ENCODE peak calls at places on chromosomes 6 and 20, in eight cellular contexts. One of them, this sample, is unnamed.

GRCh38 chr6:160078883-160079685 is 42.5 kb upstream of the SLC22A1 start:
- DNase-seq in NCI-H524: no peak
- DNase-seq in pulmonary artery endothelial cell: no peak
- DNase-seq in H54: no peak
- DNase-seq in SHP77 treated with DMSO at 0.1 percent for 48 hours: no peak
- DNase-seq in suprapubic skin: no peak
- DNase-seq in central memory CD4-positive, alpha-beta T cell: no peak
- DNase-seq in GM13977: no peak
- DNase-seq in this sample: no peak

GRCh38 chr6:148723484-148723883 is 23.3 kb upstream of the UST start:
- DNase-seq in NCI-H524: no peak
- DNase-seq in pulmonary artery endothelial cell: no peak
- DNase-seq in H54: no peak
- DNase-seq in SHP77 treated with DMSO at 0.1 percent for 48 hours: no peak
- DNase-seq in suprapubic skin: no peak
- DNase-seq in central memory CD4-positive, alpha-beta T cell: no peak
- DNase-seq in GM13977: no peak
- DNase-seq in this sample: no peak

GRCh38 chr20:219290-220115 is 7.6 kb upstream of the DEFB129 start:
- DNase-seq in NCI-H524: peak
- DNase-seq in pulmonary artery endothelial cell: no peak
- DNase-seq in H54: peak
- DNase-seq in SHP77 treated with DMSO at 0.1 percent for 48 hours: peak
- DNase-seq in suprapubic skin: no peak
- DNase-seq in central memory CD4-positive, alpha-beta T cell: no peak
- DNase-seq in GM13977: peak
- DNase-seq in this sample: peak

GRCh38 chr6:41371992-41372525 is 36.7 kb downstream of the NCR2 start:
- DNase-seq in NCI-H524: peak
- DNase-seq in pulmonary artery endothelial cell: no peak
- DNase-seq in H54: no peak
- DNase-seq in SHP77 treated with DMSO at 0.1 percent for 48 hours: no peak
- DNase-seq in suprapubic skin: no peak
- DNase-seq in central memory CD4-positive, alpha-beta T cell: no peak
- DNase-seq in GM13977: peak
- DNase-seq in this sample: no peak

GRCh38 chr6:119346914-119347313 is 2.6 kb downstream of the MAN1A1 start:
- DNase-seq in NCI-H524: peak
- DNase-seq in pulmonary artery endothelial cell: no peak
- DNase-seq in H54: no peak
- DNase-seq in SHP77 treated with DMSO at 0.1 percent for 48 hours: no peak
- DNase-seq in suprapubic skin: no peak
- DNase-seq in central memory CD4-positive, alpha-beta T cell: no peak
- DNase-seq in GM13977: no peak
- DNase-seq in this sample: no peak

GRCh38 chr6:44265003-44265842 is at the start of gene NFKBIE:
- DNase-seq in NCI-H524: peak
- DNase-seq in pulmonary artery endothelial cell: peak
- DNase-seq in H54: peak
- DNase-seq in SHP77 treated with DMSO at 0.1 percent for 48 hours: peak
- DNase-seq in suprapubic skin: peak
- DNase-seq in central memory CD4-positive, alpha-beta T cell: peak
- DNase-seq in GM13977: peak
- DNase-seq in this sample: peak

GRCh38 chr20:32993484-32994050 is 10.7 kb downstream of the SUN5 start:
- DNase-seq in NCI-H524: no peak
- DNase-seq in pulmonary artery endothelial cell: no peak
- DNase-seq in H54: no peak
- DNase-seq in SHP77 treated with DMSO at 0.1 percent for 48 hours: no peak
- DNase-seq in suprapubic skin: no peak
- DNase-seq in central memory CD4-positive, alpha-beta T cell: no peak
- DNase-seq in GM13977: no peak
- DNase-seq in this sample: no peak

GRCh38 chr6:24836116-24836515 is 37.4 kb upstream of the ARMH2 start:
- DNase-seq in NCI-H524: no peak
- DNase-seq in pulmonary artery endothelial cell: no peak
- DNase-seq in H54: no peak
- DNase-seq in SHP77 treated with DMSO at 0.1 percent for 48 hours: no peak
- DNase-seq in suprapubic skin: no peak
- DNase-seq in central memory CD4-positive, alpha-beta T cell: no peak
- DNase-seq in GM13977: no peak
- DNase-seq in this sample: no peak

GRCh38 chr6:25883991-25884390 is 9.9 kb upstream of the SLC17A3 start:
- DNase-seq in NCI-H524: no peak
- DNase-seq in pulmonary artery endothelial cell: no peak
- DNase-seq in H54: peak
- DNase-seq in SHP77 treated with DMSO at 0.1 percent for 48 hours: no peak
- DNase-seq in suprapubic skin: no peak
- DNase-seq in central memory CD4-positive, alpha-beta T cell: no peak
- DNase-seq in GM13977: no peak
- DNase-seq in this sample: no peak

GRCh38 chr20:57708694-57709673 is 831 bp downstream of the PMEPA1 start:
- DNase-seq in NCI-H524: no peak
- DNase-seq in pulmonary artery endothelial cell: no peak
- DNase-seq in H54: no peak
- DNase-seq in SHP77 treated with DMSO at 0.1 percent for 48 hours: no peak
- DNase-seq in suprapubic skin: no peak
- DNase-seq in central memory CD4-positive, alpha-beta T cell: peak
- DNase-seq in GM13977: no peak
- DNase-seq in this sample: no peak

GRCh38 chr6:83231146-83231545 is 38.0 kb downstream of the RWDD2A start:
- DNase-seq in NCI-H524: no peak
- DNase-seq in pulmonary artery endothelial cell: no peak
- DNase-seq in H54: no peak
- DNase-seq in SHP77 treated with DMSO at 0.1 percent for 48 hours: no peak
- DNase-seq in suprapubic skin: no peak
- DNase-seq in central memory CD4-positive, alpha-beta T cell: no peak
- DNase-seq in GM13977: no peak
- DNase-seq in this sample: no peak

GRCh38 chr20:38159949-38160756 is 4.9 kb downstream of the TGM2 start:
- DNase-seq in NCI-H524: no peak
- DNase-seq in pulmonary artery endothelial cell: no peak
- DNase-seq in H54: no peak
- DNase-seq in SHP77 treated with DMSO at 0.1 percent for 48 hours: no peak
- DNase-seq in suprapubic skin: no peak
- DNase-seq in central memory CD4-positive, alpha-beta T cell: no peak
- DNase-seq in GM13977: no peak
- DNase-seq in this sample: no peak

GRCh38 chr6:86070151-86070550 is 427.5 kb upstream of the SYNCRIP start:
- DNase-seq in NCI-H524: no peak
- DNase-seq in pulmonary artery endothelial cell: no peak
- DNase-seq in H54: no peak
- DNase-seq in SHP77 treated with DMSO at 0.1 percent for 48 hours: no peak
- DNase-seq in suprapubic skin: no peak
- DNase-seq in central memory CD4-positive, alpha-beta T cell: no peak
- DNase-seq in GM13977: no peak
- DNase-seq in this sample: no peak

GRCh38 chr6:111087106-111087835 is at the start of gene SLC16A10:
- DNase-seq in NCI-H524: peak
- DNase-seq in pulmonary artery endothelial cell: no peak
- DNase-seq in H54: no peak
- DNase-seq in SHP77 treated with DMSO at 0.1 percent for 48 hours: peak
- DNase-seq in suprapubic skin: no peak
- DNase-seq in central memory CD4-positive, alpha-beta T cell: peak
- DNase-seq in GM13977: peak
- DNase-seq in this sample: peak

GRCh38 chr6:166474721-166475565 is 92.2 kb upstream of the MPC1 start:
- DNase-seq in NCI-H524: no peak
- DNase-seq in pulmonary artery endothelial cell: no peak
- DNase-seq in H54: no peak
- DNase-seq in SHP77 treated with DMSO at 0.1 percent for 48 hours: no peak
- DNase-seq in suprapubic skin: peak
- DNase-seq in central memory CD4-positive, alpha-beta T cell: no peak
- DNase-seq in GM13977: no peak
- DNase-seq in this sample: no peak

GRCh38 chr6:3311798-3312197 is 53.1 kb downstream of the PSMG4 start:
- DNase-seq in NCI-H524: no peak
- DNase-seq in pulmonary artery endothelial cell: no peak
- DNase-seq in H54: no peak
- DNase-seq in SHP77 treated with DMSO at 0.1 percent for 48 hours: no peak
- DNase-seq in suprapubic skin: peak
- DNase-seq in central memory CD4-positive, alpha-beta T cell: no peak
- DNase-seq in GM13977: no peak
- DNase-seq in this sample: no peak

GRCh38 chr6:142570221-142570671 is 268.4 kb downstream of the ADGRG6 start:
- DNase-seq in NCI-H524: no peak
- DNase-seq in pulmonary artery endothelial cell: no peak
- DNase-seq in H54: no peak
- DNase-seq in SHP77 treated with DMSO at 0.1 percent for 48 hours: no peak
- DNase-seq in suprapubic skin: no peak
- DNase-seq in central memory CD4-positive, alpha-beta T cell: no peak
- DNase-seq in GM13977: no peak
- DNase-seq in this sample: no peak

GRCh38 chr20:2210646-2211556 is 84.9 kb upstream of the TGM3 start:
- DNase-seq in NCI-H524: no peak
- DNase-seq in pulmonary artery endothelial cell: no peak
- DNase-seq in H54: no peak
- DNase-seq in SHP77 treated with DMSO at 0.1 percent for 48 hours: no peak
- DNase-seq in suprapubic skin: no peak
- DNase-seq in central memory CD4-positive, alpha-beta T cell: no peak
- DNase-seq in GM13977: no peak
- DNase-seq in this sample: no peak

GRCh38 chr6:119894801-119895200 is 545.2 kb upstream of the MAN1A1 start:
- DNase-seq in NCI-H524: no peak
- DNase-seq in pulmonary artery endothelial cell: no peak
- DNase-seq in H54: no peak
- DNase-seq in SHP77 treated with DMSO at 0.1 percent for 48 hours: no peak
- DNase-seq in suprapubic skin: no peak
- DNase-seq in central memory CD4-positive, alpha-beta T cell: no peak
- DNase-seq in GM13977: no peak
- DNase-seq in this sample: no peak

GRCh38 chr6:100346203-100346602 is 118.5 kb downstream of the SIM1 start:
- DNase-seq in NCI-H524: no peak
- DNase-seq in pulmonary artery endothelial cell: no peak
- DNase-seq in H54: no peak
- DNase-seq in SHP77 treated with DMSO at 0.1 percent for 48 hours: no peak
- DNase-seq in suprapubic skin: no peak
- DNase-seq in central memory CD4-positive, alpha-beta T cell: no peak
- DNase-seq in GM13977: no peak
- DNase-seq in this sample: no peak

GRCh38 chr6:99602519-99603420 is 3.9 kb upstream of the PRDM13 start:
- DNase-seq in NCI-H524: peak
- DNase-seq in pulmonary artery endothelial cell: no peak
- DNase-seq in H54: no peak
- DNase-seq in SHP77 treated with DMSO at 0.1 percent for 48 hours: no peak
- DNase-seq in suprapubic skin: no peak
- DNase-seq in central memory CD4-positive, alpha-beta T cell: no peak
- DNase-seq in GM13977: no peak
- DNase-seq in this sample: no peak

GRCh38 chr20:49986049-49986448 is 3.3 kb downstream of the SNAI1 start:
- DNase-seq in NCI-H524: no peak
- DNase-seq in pulmonary artery endothelial cell: no peak
- DNase-seq in H54: no peak
- DNase-seq in SHP77 treated with DMSO at 0.1 percent for 48 hours: no peak
- DNase-seq in suprapubic skin: no peak
- DNase-seq in central memory CD4-positive, alpha-beta T cell: no peak
- DNase-seq in GM13977: no peak
- DNase-seq in this sample: no peak

GRCh38 chr6:38214159-38214558 is 394.6 kb downstream of the ZFAND3 start:
- DNase-seq in NCI-H524: no peak
- DNase-seq in pulmonary artery endothelial cell: no peak
- DNase-seq in H54: no peak
- DNase-seq in SHP77 treated with DMSO at 0.1 percent for 48 hours: peak
- DNase-seq in suprapubic skin: no peak
- DNase-seq in central memory CD4-positive, alpha-beta T cell: no peak
- DNase-seq in GM13977: no peak
- DNase-seq in this sample: no peak

GRCh38 chr6:84074988-84075781 is 41.6 kb downstream of the MRAP2 start:
- DNase-seq in NCI-H524: peak
- DNase-seq in pulmonary artery endothelial cell: peak
- DNase-seq in H54: no peak
- DNase-seq in SHP77 treated with DMSO at 0.1 percent for 48 hours: no peak
- DNase-seq in suprapubic skin: no peak
- DNase-seq in central memory CD4-positive, alpha-beta T cell: no peak
- DNase-seq in GM13977: no peak
- DNase-seq in this sample: no peak

GRCh38 chr6:139243531-139243930 is 48.3 kb downstream of the TXLNB start:
- DNase-seq in NCI-H524: no peak
- DNase-seq in pulmonary artery endothelial cell: no peak
- DNase-seq in H54: no peak
- DNase-seq in SHP77 treated with DMSO at 0.1 percent for 48 hours: no peak
- DNase-seq in suprapubic skin: no peak
- DNase-seq in central memory CD4-positive, alpha-beta T cell: no peak
- DNase-seq in GM13977: no peak
- DNase-seq in this sample: no peak

GRCh38 chr6:6736753-6737654 is 148.5 kb downstream of the LY86 start:
- DNase-seq in NCI-H524: no peak
- DNase-seq in pulmonary artery endothelial cell: no peak
- DNase-seq in H54: no peak
- DNase-seq in SHP77 treated with DMSO at 0.1 percent for 48 hours: no peak
- DNase-seq in suprapubic skin: peak
- DNase-seq in central memory CD4-positive, alpha-beta T cell: no peak
- DNase-seq in GM13977: no peak
- DNase-seq in this sample: no peak

GRCh38 chr6:68635706-68636513 is 828 bp downstream of the ADGRB3 start:
- DNase-seq in NCI-H524: peak
- DNase-seq in pulmonary artery endothelial cell: no peak
- DNase-seq in H54: no peak
- DNase-seq in SHP77 treated with DMSO at 0.1 percent for 48 hours: no peak
- DNase-seq in suprapubic skin: no peak
- DNase-seq in central memory CD4-positive, alpha-beta T cell: no peak
- DNase-seq in GM13977: peak
- DNase-seq in this sample: peak

GRCh38 chr20:36541227-36542018 is at the start of gene MYL9:
- DNase-seq in NCI-H524: no peak
- DNase-seq in pulmonary artery endothelial cell: no peak
- DNase-seq in H54: peak
- DNase-seq in SHP77 treated with DMSO at 0.1 percent for 48 hours: no peak
- DNase-seq in suprapubic skin: peak
- DNase-seq in central memory CD4-positive, alpha-beta T cell: no peak
- DNase-seq in GM13977: peak
- DNase-seq in this sample: no peak

GRCh38 chr6:64325093-64325492 is 689.5 kb downstream of the PHF3 start:
- DNase-seq in NCI-H524: no peak
- DNase-seq in pulmonary artery endothelial cell: no peak
- DNase-seq in H54: no peak
- DNase-seq in SHP77 treated with DMSO at 0.1 percent for 48 hours: no peak
- DNase-seq in suprapubic skin: no peak
- DNase-seq in central memory CD4-positive, alpha-beta T cell: no peak
- DNase-seq in GM13977: no peak
- DNase-seq in this sample: no peak

GRCh38 chr20:855466-856360 is 22.2 kb downstream of the FAM110A start:
- DNase-seq in NCI-H524: no peak
- DNase-seq in pulmonary artery endothelial cell: no peak
- DNase-seq in H54: no peak
- DNase-seq in SHP77 treated with DMSO at 0.1 percent for 48 hours: no peak
- DNase-seq in suprapubic skin: no peak
- DNase-seq in central memory CD4-positive, alpha-beta T cell: no peak
- DNase-seq in GM13977: no peak
- DNase-seq in this sample: no peak

GRCh38 chr20:32820000-32820697 is 395 bp downstream of the MAPRE1 start:
- DNase-seq in NCI-H524: peak
- DNase-seq in pulmonary artery endothelial cell: no peak
- DNase-seq in H54: peak
- DNase-seq in SHP77 treated with DMSO at 0.1 percent for 48 hours: no peak
- DNase-seq in suprapubic skin: peak
- DNase-seq in central memory CD4-positive, alpha-beta T cell: no peak
- DNase-seq in GM13977: peak
- DNase-seq in this sample: no peak

GRCh38 chr20:35700625-35701148 is 1.5 kb downstream of the ROMO1 start:
- DNase-seq in NCI-H524: no peak
- DNase-seq in pulmonary artery endothelial cell: no peak
- DNase-seq in H54: no peak
- DNase-seq in SHP77 treated with DMSO at 0.1 percent for 48 hours: no peak
- DNase-seq in suprapubic skin: no peak
- DNase-seq in central memory CD4-positive, alpha-beta T cell: no peak
- DNase-seq in GM13977: no peak
- DNase-seq in this sample: no peak

GRCh38 chr20:46009847-46010246 is 1.1 kb downstream of the MMP9 start:
- DNase-seq in NCI-H524: no peak
- DNase-seq in pulmonary artery endothelial cell: no peak
- DNase-seq in H54: no peak
- DNase-seq in SHP77 treated with DMSO at 0.1 percent for 48 hours: no peak
- DNase-seq in suprapubic skin: no peak
- DNase-seq in central memory CD4-positive, alpha-beta T cell: no peak
- DNase-seq in GM13977: no peak
- DNase-seq in this sample: no peak

GRCh38 chr6:140541288-140541687 is 1166.8 kb upstream of the CITED2 start:
- DNase-seq in NCI-H524: no peak
- DNase-seq in pulmonary artery endothelial cell: no peak
- DNase-seq in H54: no peak
- DNase-seq in SHP77 treated with DMSO at 0.1 percent for 48 hours: no peak
- DNase-seq in suprapubic skin: no peak
- DNase-seq in central memory CD4-positive, alpha-beta T cell: no peak
- DNase-seq in GM13977: no peak
- DNase-seq in this sample: no peak

This sample was measured in DMS 273 treated with DMSO at 0.1 percent for 48 hours.